ENCODE peak calls at places on chromosomes 16 and 17, in eight cellular contexts. G, L, Z, Q, I, P, N and T are unnamed samples.

GRCh38 chr17:10460062-10460461 is 9.3 kb downstream of the MYH4 start:
- DNase-seq in G (no peak), L (no peak), Z (no peak), Q (no peak), I (no peak), P (no peak), N (no peak), T (no peak)

GRCh38 chr16:22373662-22374310 is 633 bp downstream of the CDR2 start:
- DNase-seq in G (peak; percentile 46), L (peak; percentile 88), Z (peak; percentile 44), Q (peak; percentile 60), I (peak; percentile 70), P (peak; percentile 24), N (no peak), T (peak; percentile 44)

GRCh38 chr16:48681520-48681919 is 71.5 kb upstream of the N4BP1 start:
- DNase-seq in G (peak; percentile 1), L (no peak), Z (no peak), Q (no peak), I (peak; percentile 47), P (no peak), N (no peak), T (no peak)

GRCh38 chr17:78697122-78697845 is 84.8 kb downstream of the CYTH1 start:
- DNase-seq in G (no peak), L (no peak), Z (no peak), Q (no peak), I (peak; percentile 76), P (no peak), N (no peak), T (no peak)

GRCh38 chr17:49574945-49575523 is 637 bp upstream of the NXPH3 start:
- DNase-seq in G (no peak), L (no peak), Z (no peak), Q (no peak), I (no peak), P (no peak), N (no peak), T (no peak)

GRCh38 chr16:87583453-87584131 is 18.7 kb upstream of the JPH3 start:
- DNase-seq in G (no peak), L (no peak), Z (no peak), Q (no peak), I (no peak), P (no peak), N (no peak), T (no peak)

GRCh38 chr17:30229012-30229411 is 6.5 kb downstream of the SLC6A4 start:
- DNase-seq in G (no peak), L (peak; percentile 13), Z (no peak), Q (no peak), I (no peak), P (no peak), N (no peak), T (no peak)

GRCh38 chr17:29838961-29839360 is 91.1 kb downstream of the SSH2 start:
- DNase-seq in G (no peak), L (no peak), Z (peak; percentile 92), Q (no peak), I (no peak), P (no peak), N (no peak), T (no peak)

GRCh38 chr16:68005786-68006286 is 6.6 kb upstream of the DPEP2 start:
- DNase-seq in G (peak; percentile 33), L (peak; percentile 91), Z (peak; percentile 40), Q (peak; percentile 43), I (peak; percentile 65), P (no peak), N (no peak), T (peak; percentile 39)

GRCh38 chr16:14609716-14610115 is 20.3 kb downstream of the PARN start:
- DNase-seq in G (no peak), L (no peak), Z (no peak), Q (no peak), I (no peak), P (no peak), N (no peak), T (no peak)

GRCh38 chr16:14616280-14616679 is 13.8 kb downstream of the PARN start:
- DNase-seq in G (no peak), L (no peak), Z (no peak), Q (no peak), I (no peak), P (no peak), N (no peak), T (no peak)

GRCh38 chr16:14618566-14618965 is 11.5 kb downstream of the PARN start:
- DNase-seq in G (no peak), L (no peak), Z (no peak), Q (no peak), I (no peak), P (no peak), N (no peak), T (no peak)

GRCh38 chr16:14611660-14612059 is 18.4 kb downstream of the PARN start:
- DNase-seq in G (no peak), L (no peak), Z (no peak), Q (no peak), I (no peak), P (no peak), N (no peak), T (no peak)

GRCh38 chr16:14613991-14614390 is 16.1 kb downstream of the PARN start:
- DNase-seq in G (no peak), L (no peak), Z (no peak), Q (no peak), I (no peak), P (no peak), N (no peak), T (no peak)
- H3K36me3 ChIP-seq in G (peaks cover 71% of the 10 kb centered on the region), L (peaks cover 64% of the 10 kb centered on the region), Z (peaks cover 8% of the 10 kb centered on the region), Q (peaks cover 3% of the 10 kb centered on the region), I (peaks cover 34% of the 10 kb centered on the region), P (peaks cover 24% of the 10 kb centered on the region), N (peaks cover 20% of the 10 kb centered on the region), T (peaks cover 4% of the 10 kb centered on the region)

DNA sequence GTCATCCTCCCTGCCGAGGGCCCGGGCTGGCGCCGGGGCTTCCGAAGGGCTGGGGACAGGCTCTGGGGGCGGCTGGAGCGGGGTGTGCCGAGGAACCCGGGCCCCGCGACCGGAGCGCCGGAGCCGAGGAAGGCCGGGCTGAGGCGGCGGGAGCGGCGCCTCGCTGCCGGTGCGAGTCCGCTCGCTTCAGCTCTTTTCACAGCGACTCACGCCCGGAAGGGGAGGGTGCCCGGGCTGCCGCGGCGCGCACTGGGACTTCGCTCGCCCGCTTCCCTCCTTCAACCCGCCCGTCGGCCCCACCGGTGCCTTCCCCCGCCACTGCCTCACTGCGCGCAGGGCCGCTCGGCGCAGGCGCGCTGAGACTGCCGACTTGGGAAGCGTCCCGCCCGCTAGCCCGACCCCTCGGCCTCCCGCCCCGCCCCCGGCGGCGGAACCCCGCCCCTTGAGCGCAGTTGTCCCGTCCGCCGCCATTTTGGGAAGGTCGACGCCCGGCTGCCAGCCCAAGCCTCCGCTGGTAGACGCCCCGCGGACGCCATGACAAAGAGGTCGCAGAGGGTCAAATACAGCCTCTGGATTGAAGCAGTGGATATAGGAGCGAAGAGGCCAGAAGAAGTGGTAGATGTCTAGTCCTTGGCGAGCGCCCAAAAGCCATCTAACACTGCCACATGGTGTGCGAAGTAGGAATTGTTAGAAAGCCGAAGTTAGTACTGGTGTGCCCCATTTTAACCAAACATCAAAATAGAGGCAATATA is at the start of gene UBE2G1:
- DNase-seq in G (peak; percentile 96), L (peak; percentile 100), Z (peak; percentile 99), Q (peak; percentile 98), I (peak; percentile 99), P (peak; percentile 98), N (peak; percentile 90), T (peak; percentile 97)
- H3K4me1 ChIP-seq in G (peaks cover 25% of the 10 kb centered on the region), L (peaks cover 35% of the 10 kb centered on the region), Z (no peaks in the 10 kb centered on the region), Q (peaks cover 21% of the 10 kb centered on the region), I (peaks cover 50% of the 10 kb centered on the region), P (peaks cover 20% of the 10 kb centered on the region), N (peaks cover 3% of the 10 kb centered on the region), T (peaks cover 28% of the 10 kb centered on the region)

GRCh38 chr16:3150346-3151218 is 15.8 kb downstream of the ZNF213 start:
- DNase-seq in G (peak; percentile 97), L (peak; percentile 98), Z (peak; percentile 99), Q (peak; percentile 98), I (peak; percentile 99), P (peak; percentile 92), N (peak; percentile 99), T (peak; percentile 94)

GRCh38 chr16:3152273-3153076 is 17.6 kb downstream of the ZNF213 start:
- DNase-seq in G (peak; percentile 95), L (peak; percentile 87), Z (peak; percentile 97), Q (peak; percentile 81), I (peak; percentile 94), P (peak; percentile 47), N (peak; percentile 96), T (peak; percentile 58)

GRCh38 chr16:3153077-3153368 is 18.2 kb downstream of the ZNF213 start:
- DNase-seq in G (no peak), L (no peak), Z (no peak), Q (no peak), I (no peak), P (no peak), N (no peak), T (no peak)

GRCh38 chr16:3149630-3150345 is 15.0 kb downstream of the ZNF213 start:
- DNase-seq in G (peak; percentile 88), L (peak; percentile 90), Z (peak; percentile 81), Q (no peak), I (peak; percentile 87), P (no peak), N (no peak), T (peak; percentile 42)

DNA sequence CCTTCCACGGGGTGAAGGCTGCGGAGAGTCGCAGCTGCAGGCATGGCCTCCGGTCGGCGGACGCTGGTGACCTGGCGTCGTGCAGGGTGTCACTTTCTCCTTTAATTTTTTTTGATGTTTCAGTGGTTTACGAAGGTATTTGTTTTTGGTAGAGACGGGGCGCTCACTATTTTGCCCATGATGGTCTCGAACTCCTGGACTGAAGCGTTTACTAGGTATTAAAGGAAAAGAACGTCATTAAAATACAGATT is 17.1 kb downstream of the ZNF213 start:
- DNase-seq in G (no peak), L (no peak), Z (no peak), Q (no peak), I (no peak), P (no peak), N (no peak), T (no peak)
- H3K36me3 ChIP-seq in G (no peaks in the 10 kb centered on the region), L (no peaks in the 10 kb centered on the region), Z (no peaks in the 10 kb centered on the region), Q (no peaks in the 10 kb centered on the region), I (no peaks in the 10 kb centered on the region), P (no peaks in the 10 kb centered on the region), N (peaks cover 2% of the 10 kb centered on the region), T (no peaks in the 10 kb centered on the region)

GRCh38 chr16:75064403-75065148 is 52.0 kb downstream of the LDHD start:
- DNase-seq in G (peak; percentile 66), L (no peak), Z (no peak), Q (no peak), I (no peak), P (no peak), N (no peak), T (peak; percentile 56)

GRCh38 chr16:75065149-75065807 is 51.3 kb downstream of the LDHD start:
- DNase-seq in G (peak; percentile 83), L (peak; percentile 79), Z (no peak), Q (no peak), I (no peak), P (peak; percentile 16), N (no peak), T (peak; percentile 74)

GRCh38 chr16:75063549-75064082 is 53.0 kb downstream of the LDHD start:
- DNase-seq in G (no peak), L (no peak), Z (no peak), Q (no peak), I (no peak), P (no peak), N (no peak), T (no peak)

GRCh38 chr16:75066861-75067447 is 49.6 kb downstream of the LDHD start:
- DNase-seq in G (no peak), L (no peak), Z (no peak), Q (no peak), I (no peak), P (no peak), N (no peak), T (no peak)

DNA sequence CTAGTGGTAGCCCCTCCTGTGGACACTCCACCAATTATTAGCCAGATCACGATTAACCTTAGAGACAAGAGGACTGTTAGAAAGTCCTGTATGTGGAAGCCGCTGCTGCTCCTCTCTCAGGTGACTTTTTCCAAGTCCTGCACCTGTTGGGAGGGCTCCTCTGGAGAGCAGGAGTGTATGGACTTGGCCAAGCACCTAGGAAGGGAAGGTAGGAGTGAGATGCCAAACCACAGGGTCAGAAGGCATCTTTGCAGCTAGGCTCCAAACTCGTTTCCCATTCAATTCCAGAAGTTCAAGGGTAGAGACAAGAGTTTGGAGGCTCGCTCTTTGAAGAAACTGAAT is 50.8 kb downstream of the LDHD start:
- DNase-seq in G (no peak), L (no peak), Z (no peak), Q (no peak), I (no peak), P (no peak), N (no peak), T (no peak)
- H3K4me1 ChIP-seq in G (peaks cover 56% of the 10 kb centered on the region), L (peaks cover 38% of the 10 kb centered on the region), Z (peaks cover 2% of the 10 kb centered on the region), Q (no peaks in the 10 kb centered on the region), I (peaks cover 8% of the 10 kb centered on the region), P (peaks cover 22% of the 10 kb centered on the region), N (peaks cover 43% of the 10 kb centered on the region), T (peaks cover 26% of the 10 kb centered on the region)